ENCODE peak calls at places on chromosomes 6 and 20, in six cellular contexts. U is stimulated activated CD4-positive, alpha-beta T cell treated with anti-CD3 and anti-CD28 coated beads, TNF-alpha, amount 100 ng/mL, for 1 hour; H is activated CD4-positive, CD25-positive, alpha-beta regulatory T cell treated with anti-CD3 and anti-CD28 coated beads, Interleukin-2, amount 50 U/mL, for 72 hours; F is NCI-H1436; C is naive thymus-derived CD8-positive, alpha-beta T cell; I is effector memory CD8-positive, alpha-beta T cell. G is an unnamed sample.

GRCh38 chr20:58890454-58891075 is 38.0 kb downstream of the GNAS start:
- DNase-seq in H (peak), U (peak), C (peak), F (peak), I (peak), G (peak)

GRCh38 chr20:63653041-63653973 is at the start of gene STMN3:
- DNase-seq in U (peak), H (peak), I (peak), F (peak), C (peak), G (peak)

GRCh38 chr6:42387336-42387735 is 64.4 kb downstream of the TRERF1 start:
- DNase-seq in F (no peak), H (no peak), I (peak), U (no peak), C (peak), G (peak)

GRCh38 chr20:58659841-58660240 is 8.8 kb downstream of the STX16 start:
- DNase-seq in F (no peak), C (no peak), I (no peak), U (no peak), H (no peak), G (peak)

GRCh38 chr6:21811484-21811883 is 217.9 kb downstream of the SOX4 start:
- DNase-seq in U (no peak), H (no peak), I (no peak), F (no peak), C (no peak), G (no peak)

GRCh38 chr20:34557936-34558319 is 590 bp upstream of the MAP1LC3A start:
- DNase-seq in H (no peak), C (no peak), U (no peak), I (no peak), F (no peak), G (no peak)

GRCh38 chr6:161074496-161075140 is 83.0 kb downstream of the MAP3K4 start:
- DNase-seq in H (no peak), C (no peak), I (no peak), U (no peak), F (no peak), G (no peak)

GRCh38 chr20:41407617-41408016 is 41.0 kb upstream of the EMILIN3 start:
- DNase-seq in C (no peak), H (no peak), I (no peak), U (no peak), F (no peak), G (no peak)

GRCh38 chr20:11754451-11754850 is 163.2 kb upstream of the BTBD3 start:
- DNase-seq in U (no peak), C (no peak), I (no peak), H (no peak), F (no peak), G (peak)

GRCh38 chr6:162179196-162179951 is 548.2 kb downstream of the PRKN start:
- DNase-seq in F (no peak), U (no peak), C (no peak), I (no peak), H (no peak), G (no peak)

GRCh38 chr6:15642276-15642675 is 20.6 kb downstream of the DTNBP1 start:
- DNase-seq in U (no peak), C (no peak), H (no peak), F (no peak), I (no peak), G (no peak)

GRCh38 chr6:169530762-169531143 is 171.1 kb downstream of the WDR27 start:
- DNase-seq in U (no peak), F (no peak), H (no peak), C (peak), I (no peak), G (no peak)

GRCh38 chr6:46287681-46288080 is 116.9 kb upstream of the ENPP5 start:
- DNase-seq in C (no peak), F (no peak), I (no peak), U (no peak), H (no peak), G (no peak)

GRCh38 chr6:106466211-106466610 is 105.7 kb downstream of the CRYBG1 start:
- DNase-seq in U (no peak), H (no peak), F (no peak), C (no peak), I (no peak), G (no peak)

GRCh38 chr6:119108076-119108475 is 29.6 kb upstream of the FAM184A start:
- DNase-seq in F (no peak), U (no peak), H (no peak), C (no peak), I (no peak), G (no peak)

GRCh38 chr20:35129647-35130069 is 17.5 kb downstream of the EDEM2 start:
- DNase-seq in F (no peak), I (no peak), C (no peak), U (no peak), H (no peak), G (peak)

G was measured in mammary epithelial cell.